ENCODE peak calls at places on chromosomes 3 and 15, in nine cellular contexts. S is ovary, U is uterus, M is IMR-90, W is small intestine, N is left ventricle myocardium inferior, K is breast epithelium, V is neuronal stem cell, P is mesendoderm. Z is an unnamed sample. For H3K4me1 and H3K27me3, the result is how much of the 10 kb centered on the place peaks cover.

GRCh38 chr15:47364671-47365141 is 352.6 kb upstream of the SEMA6D start:
- DNase-seq in P (peak), N (no peak), W (no peak), S (no peak), K (no peak), U (no peak), V (no peak), M (no peak), Z (no peak)

GRCh38 chr3:142968319-142968718 is 4.8 kb upstream of the PAQR9 start:
- DNase-seq in W (no peak), N (no peak), U (no peak), V (no peak), K (no peak), P (no peak), S (no peak), M (no peak), Z (no peak)

GRCh38 chr3:127628788-127629456 is at the start of gene PODXL2:
- DNase-seq in U (no peak), M (peak), W (peak), K (no peak), S (peak), N (peak), P (peak), V (peak), Z (no peak)

GRCh38 chr15:57297630-57298029 is 78.7 kb upstream of the CGNL1 start:
- DNase-seq in P (no peak), K (no peak), V (no peak), M (no peak), W (no peak), N (no peak), S (no peak), U (no peak), Z (no peak)

GRCh38 chr15:63818628-63819027 is 15.1 kb downstream of the HERC1 start:
- DNase-seq in M (no peak), V (no peak), K (no peak), W (no peak), U (no peak), S (no peak), N (no peak), P (no peak), Z (no peak)

GRCh38 chr3:183455064-183455463 is 26.6 kb upstream of the MCF2L2 start:
- DNase-seq in U (no peak), K (no peak), W (no peak), N (no peak), M (peak), S (no peak), P (no peak), V (no peak), Z (no peak)

GRCh38 chr3:47002490-47003410 is 23.3 kb downstream of the NBEAL2 start:
- DNase-seq in U (peak), N (no peak), M (no peak), S (peak), P (peak), K (peak), V (no peak), W (no peak), Z (no peak)

GRCh38 chr3:7517979-7518378 is 657.1 kb downstream of the GRM7 start:
- DNase-seq in U (no peak), M (no peak), V (no peak), S (no peak), N (no peak), P (no peak), K (no peak), W (no peak), Z (no peak)

GRCh38 chr3:194688207-194688711 is 2.6 kb downstream of the FAM43A start:
- DNase-seq in K (no peak), N (peak), S (peak), W (no peak), U (peak), M (peak), V (peak), P (peak), Z (no peak)

GRCh38 chr15:101162701-101163483 is 89.0 kb downstream of the CHSY1 start:
- DNase-seq in W (no peak), U (no peak), N (peak), S (peak), P (no peak), M (no peak), V (no peak), K (no peak), Z (no peak)

GRCh38 chr3:100225883-100226282 is 34.9 kb upstream of the TBC1D23 start:
- DNase-seq in K (no peak), N (no peak), M (no peak), V (no peak), S (no peak), W (no peak), P (no peak), U (no peak), Z (no peak)

GRCh38 chr15:101641134-101641764 is 10.9 kb downstream of the TM2D3 start:
- DNase-seq in W (peak), N (peak), S (peak), V (peak), U (peak), M (peak), P (peak), K (peak), Z (peak)

GRCh38 chr15:64050281-64051092 is 4.2 kb upstream of the DAPK2 start:
- DNase-seq in P (no peak), N (no peak), K (no peak), S (no peak), W (no peak), M (no peak), U (no peak), V (no peak), Z (no peak)

GRCh38 chr15:43922021-43922420 is 95.2 kb downstream of the WDR76 start:
- DNase-seq in S (no peak), N (no peak), V (no peak), W (no peak), M (peak), U (no peak), P (no peak), K (no peak), Z (no peak)

GRCh38 chr3:119672791-119673190 is 4.4 kb downstream of the COX17 start:
- DNase-seq in W (peak), S (no peak), K (no peak), N (no peak), U (no peak), M (no peak), V (no peak), P (peak), Z (no peak)

GRCh38 chr3:171896341-171896740 is 53.2 kb downstream of the TMEM212 start:
- DNase-seq in N (no peak), S (no peak), M (no peak), P (no peak), W (no peak), V (no peak), U (no peak), K (no peak), Z (no peak)

GRCh38 chr15:25333049-25333448 is 105.8 kb downstream of the UBE3A start:
- DNase-seq in N (no peak), V (no peak), K (no peak), W (no peak), S (no peak), P (no peak), U (no peak), M (no peak), Z (no peak)

GRCh38 chr3:33331414-33331813 is 54.2 kb downstream of the FBXL2 start:
- DNase-seq in K (no peak), W (no peak), V (no peak), U (no peak), N (no peak), S (no peak), P (no peak), M (peak), Z (no peak)

GRCh38 chr3:141926929-141927328 is 50.5 kb downstream of the ATP1B3 start:
- DNase-seq in P (no peak), W (no peak), S (peak), K (no peak), M (no peak), U (peak), N (no peak), V (no peak), Z (no peak)

GRCh38 chr15:80599359-80599758 is 95.8 kb upstream of the ABHD17C start:
- DNase-seq in K (no peak), M (peak), U (no peak), S (no peak), N (no peak), W (no peak), P (no peak), V (no peak), Z (no peak)

GRCh38 chr3:72756900-72757299 is 91.3 kb downstream of the SHQ1 start:
- DNase-seq in W (peak), U (no peak), K (no peak), V (no peak), P (no peak), S (no peak), N (no peak), M (no peak), Z (no peak)

GRCh38 chr3:12933901-12934300 is 92.5 kb upstream of the RPL32 start:
- DNase-seq in W (no peak), S (no peak), U (no peak), M (no peak), P (no peak), K (no peak), N (no peak), V (no peak), Z (no peak)
- H3K4me1 ChIP-seq in W (under half), S (under half), U (under half), M (under half), P (under half), K (under half), N (half or more), V (under half), Z (under half)

GRCh38 chr3:18443670-18444596 is 18.8 kb upstream of the SATB1 start:
- DNase-seq in M (no peak), N (peak), V (no peak), U (no peak), K (peak), P (peak), S (peak), W (no peak), Z (no peak)

GRCh38 chr3:18440053-18440768 is 15.1 kb upstream of the SATB1 start:
- DNase-seq in K (no peak), U (no peak), V (no peak), W (no peak), S (no peak), M (peak), N (no peak), P (no peak), Z (no peak)

GRCh38 chr3:18439281-18439680 is 14.1 kb upstream of the SATB1 start:
- DNase-seq in W (no peak), P (no peak), V (no peak), U (no peak), K (no peak), N (no peak), S (no peak), M (no peak), Z (no peak)

GRCh38 chr3:18442743-18443669 is 17.9 kb upstream of the SATB1 start:
- DNase-seq in U (no peak), S (no peak), N (no peak), M (no peak), W (no peak), K (no peak), P (peak), V (no peak), Z (no peak)

DNA sequence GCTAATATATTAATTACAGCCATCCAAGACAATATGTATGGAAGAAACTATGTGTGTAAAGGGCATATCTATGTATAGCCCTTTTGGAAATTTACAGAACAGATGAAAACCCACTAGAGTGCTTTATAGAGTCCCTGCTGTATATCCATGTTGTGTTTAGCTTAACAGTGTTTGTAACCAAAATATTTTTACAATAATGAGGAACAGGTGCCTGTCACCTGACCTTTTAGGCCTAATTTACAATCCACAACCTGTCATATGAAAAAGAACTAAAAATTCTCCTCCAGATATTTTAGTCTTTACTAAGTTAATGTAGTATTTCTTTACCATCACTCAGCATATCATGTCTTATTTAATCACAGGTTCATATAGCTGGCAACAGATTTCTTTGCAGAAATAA is 16.4 kb upstream of the SATB1 start:
- DNase-seq in S (no peak), N (no peak), P (no peak), K (no peak), M (no peak), W (no peak), V (no peak), U (no peak), Z (no peak)
- H3K27me3 ChIP-seq in S (under half), N (half or more), P (under half), K (under half), M (under half), W (under half), V (under half), U (under half), Z (under half)

GRCh38 chr15:33089165-33089877 is 105.2 kb downstream of the FMN1 start:
- DNase-seq in V (no peak), P (no peak), M (no peak), U (no peak), W (no peak), S (no peak), K (no peak), N (no peak), Z (no peak)
- H3K4me3 ChIP-seq in V (no peak), P (no peak), M (peak), U (no peak), W (no peak), S (no peak), K (no peak), N (no peak), Z (no peak)

GRCh38 chr15:38691365-38691764 is 126.8 kb upstream of the RASGRP1 start:
- DNase-seq in S (no peak), M (no peak), W (no peak), P (no peak), K (no peak), N (no peak), U (no peak), V (no peak), Z (no peak)
- H3K4me1 ChIP-seq in S (under half), M (under half), W (under half), P (under half), K (under half), N (under half), U (under half), V (under half), Z (under half)

GRCh38 chr15:89387140-89387903 is 52.7 kb upstream of the POLG start:
- DNase-seq in S (no peak), K (no peak), M (no peak), W (no peak), V (no peak), P (no peak), U (no peak), N (no peak), Z (no peak)
- H3K27me3 ChIP-seq in S (under half), K (under half), M (half or more), W (under half), V (under half), P (under half), U (under half), N (half or more), Z (half or more)

GRCh38 chr3:113534365-113534764 is 2.0 kb downstream of the SIDT1 start:
- DNase-seq in U (no peak), M (no peak), P (no peak), K (no peak), V (no peak), W (no peak), N (no peak), S (no peak), Z (no peak)
- H3K4me3 ChIP-seq in U (no peak), M (no peak), P (no peak), K (no peak), V (no peak), W (no peak), N (no peak), S (no peak), Z (peak)